ENCODE peak calls at places on chromosomes 7 and 10, in ten cellular contexts. R is fibroblast of mammary gland, O is right lobe of liver, E is brain microvascular endothelial cell, F is body of pancreas, G is left ventricle myocardium inferior, N is heart left ventricle, W is AG04450, M is fibroblast of pulmonary artery, Z is astrocyte of the cerebellum. H is an unnamed sample.
A peak's percentile ranks its signal among the peaks of the same experiment; 100 is the strongest.

GRCh38 chr7:139108256-139109187 is 998 bp downstream of the ZC3HAV1 start:
- DNase-seq in O (peak; percentile 67), W (no peak), R (peak; percentile 10), Z (no peak), N (peak; percentile 36), E (peak; percentile 25), G (peak; percentile 27), F (peak; percentile 34), M (peak; percentile 17), H (peak; percentile 30)

GRCh38 chr7:145633513-145633912 is 483.1 kb upstream of the CNTNAP2 start:
- DNase-seq in Z (no peak), N (no peak), F (no peak), E (no peak), G (no peak), M (no peak), O (no peak), W (no peak), R (no peak), H (no peak)

GRCh38 chr7:79287976-79288375 is 165.5 kb downstream of the MAGI2 start:
- DNase-seq in G (no peak), R (peak; percentile 61), N (no peak), F (no peak), Z (no peak), O (no peak), E (no peak), M (no peak), W (no peak), H (peak; percentile 59)

GRCh38 chr10:76036410-76036940 is 605.1 kb downstream of the LRMDA start:
- DNase-seq in O (peak; percentile 74), F (peak; percentile 82), E (peak; percentile 54), W (peak; percentile 32), G (peak; percentile 75), Z (peak; percentile 62), R (peak; percentile 70), N (peak; percentile 74), M (peak; percentile 76), H (peak; percentile 81)

GRCh38 chr10:130227883-130228282 is 91.7 kb downstream of the GLRX3 start:
- DNase-seq in O (no peak), G (no peak), R (no peak), M (no peak), W (no peak), F (no peak), Z (no peak), E (no peak), N (no peak), H (no peak)

GRCh38 chr7:29371472-29371871 is 176.9 kb downstream of the CHN2 start:
- DNase-seq in W (no peak), O (no peak), Z (no peak), R (no peak), F (no peak), M (no peak), E (no peak), N (no peak), G (no peak), H (no peak)

GRCh38 chr7:148701414-148701813 is 2.7 kb downstream of the CUL1 start:
- DNase-seq in F (no peak), Z (no peak), E (no peak), G (no peak), M (peak; percentile 43), W (no peak), R (peak; percentile 55), O (no peak), N (no peak), H (peak; percentile 34)

GRCh38 chr7:25032774-25033743 is 53.1 kb upstream of the OSBPL3 start:
- DNase-seq in G (no peak), F (no peak), M (no peak), W (no peak), O (no peak), N (no peak), Z (no peak), R (no peak), E (no peak), H (peak; percentile 31)

GRCh38 chr10:8396675-8397074 is 342.2 kb downstream of the GATA3 start:
- DNase-seq in R (no peak), W (no peak), O (no peak), Z (no peak), F (no peak), M (peak; percentile 53), G (no peak), E (no peak), N (no peak), H (peak; percentile 79)

GRCh38 chr10:68826764-68827591 is at the start of gene STOX1:
- DNase-seq in E (peak; percentile 13), W (no peak), N (peak; percentile 32), F (peak; percentile 57), O (peak; percentile 58), R (peak; percentile 39), M (peak; percentile 53), Z (peak; percentile 4), G (peak; percentile 47), H (peak; percentile 27)

GRCh38 chr10:63464402-63465292 is 1.1 kb downstream of the JMJD1C start:
- DNase-seq in Z (no peak), F (no peak), W (no peak), G (no peak), O (peak; percentile 76), M (peak; percentile 44), R (peak; percentile 23), E (peak; percentile 11), N (no peak), H (peak; percentile 41)

GRCh38 chr7:37028909-37029440 is 304.7 kb upstream of the AOAH start:
- DNase-seq in R (no peak), N (no peak), F (no peak), W (no peak), M (no peak), O (no peak), G (no peak), Z (no peak), E (no peak), H (no peak)

GRCh38 chr7:17680943-17681351 is 259.3 kb downstream of the SNX13 start:
- DNase-seq in E (no peak), M (peak; percentile 75), F (no peak), Z (no peak), R (peak; percentile 70), G (no peak), O (no peak), N (no peak), W (no peak), H (peak; percentile 80)

GRCh38 chr10:1047937-1048336 is 982 bp downstream of the IDI1 start:
- DNase-seq in W (no peak), G (no peak), Z (no peak), M (no peak), F (no peak), N (no peak), O (no peak), E (no peak), R (no peak), H (no peak)

GRCh38 chr7:7639847-7640220 is 718 bp upstream of the UMAD1 start:
- DNase-seq in M (peak; percentile 27), E (peak; percentile 3), Z (no peak), G (no peak), W (no peak), F (no peak), N (no peak), O (no peak), R (peak; percentile 34), H (peak; percentile 37)

GRCh38 chr7:5557920-5558401 is 134.3 kb upstream of the TNRC18 start:
- DNase-seq in W (no peak), Z (no peak), N (peak; percentile 87), G (peak; percentile 85), M (no peak), E (no peak), R (no peak), O (peak; percentile 80), F (peak; percentile 32), H (peak; percentile 59)

GRCh38 chr10:127012769-127013152 is 107.5 kb downstream of the DOCK1 start:
- DNase-seq in Z (no peak), G (peak; percentile 80), M (no peak), N (peak; percentile 89), W (no peak), O (peak; percentile 83), R (peak; percentile 7), E (no peak), F (peak; percentile 93), H (no peak)

GRCh38 chr10:13173619-13174018 is 12.3 kb downstream of the MCM10 start:
- DNase-seq in E (no peak), O (no peak), G (no peak), N (no peak), R (no peak), M (no peak), W (no peak), F (no peak), Z (no peak), H (no peak)

GRCh38 chr7:19982841-19983835 is 209.7 kb upstream of the TMEM196 start:
- DNase-seq in N (no peak), R (peak; percentile 79), F (no peak), G (no peak), W (peak; percentile 48), O (no peak), M (peak; percentile 77), Z (peak; percentile 83), E (peak; percentile 87), H (peak; percentile 93)
- TF ChIP-seq CTCF in N (peak; percentile 26), R (peak; percentile 54), F (peak; percentile 13), G (peak; percentile 27), W (peak; percentile 63), O (no peak), M (peak; percentile 43), Z (peak; percentile 59), E (peak; percentile 67), H (peak; percentile 53)

GRCh38 chr7:101747058-101747617 is 70.3 kb upstream of the CUX1 start:
- DNase-seq in G (no peak), O (no peak), Z (no peak), M (no peak), E (no peak), W (no peak), F (no peak), N (no peak), R (no peak), H (no peak)
- H3K4me3 ChIP-seq in G (no peak overlapping the region), O (no peak overlapping the region), Z (no peak overlapping the region), M (no peak overlapping the region), E (no peak overlapping the region), W (no peak overlapping the region), F (no peak overlapping the region), N (no peak overlapping the region), R (no peak overlapping the region), H (no peak overlapping the region)

DNA sequence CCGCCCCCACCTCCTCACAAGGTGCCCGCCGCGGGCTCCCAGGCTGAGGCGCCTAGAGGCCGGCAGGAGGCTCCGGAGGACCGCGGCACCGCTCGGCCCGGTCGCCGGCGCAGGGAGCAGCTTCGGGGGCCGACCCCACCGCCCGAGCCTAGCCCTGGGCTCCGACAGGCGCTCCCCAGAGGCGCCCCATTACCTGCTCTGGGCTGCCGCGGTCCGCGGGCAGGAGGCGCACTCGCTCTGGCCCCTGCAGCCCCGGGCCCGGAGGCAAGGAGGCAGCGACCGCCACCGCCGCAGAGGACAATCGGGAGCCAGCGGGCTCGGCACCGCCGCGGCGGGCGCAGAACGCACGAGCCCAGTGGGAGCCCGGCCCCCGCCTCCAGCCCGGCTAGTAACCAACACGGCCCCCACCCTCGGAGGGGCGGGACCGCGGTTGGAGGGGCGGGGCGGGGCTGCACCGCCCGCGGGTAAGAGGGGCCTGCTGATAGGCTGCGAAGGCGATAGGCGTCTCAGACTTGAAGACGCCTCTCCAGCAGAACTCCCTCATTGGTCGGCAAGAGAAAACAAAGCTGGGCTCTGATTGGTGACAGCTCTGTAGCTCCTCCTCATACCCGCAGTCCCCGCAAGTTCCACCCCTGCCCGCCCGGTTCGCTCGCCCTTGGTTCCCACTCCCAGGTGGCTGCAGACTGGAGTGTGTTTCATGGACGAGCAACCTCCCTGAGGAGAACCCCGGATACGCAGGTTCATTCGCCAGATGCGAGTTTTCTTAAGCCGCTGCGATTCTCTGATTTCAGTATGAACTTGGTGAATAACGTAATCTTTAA is at the start of gene MPP7:
- DNase-seq in M (peak; percentile 98), Z (peak; percentile 95), F (peak; percentile 96), W (peak; percentile 96), R (peak; percentile 96), E (peak; percentile 98), N (peak; percentile 97), G (peak; percentile 95), O (peak; percentile 96), H (peak; percentile 97)
- TF ChIP-seq CTCF in M (no peak), Z (peak; percentile 29), F (peak; percentile 61), W (peak; percentile 19), R (no peak), E (peak; percentile 34), N (peak; percentile 28), G (peak; percentile 48), O (peak; percentile 31), H (peak; percentile 25)

GRCh38 chr10:102230861-102231356 is 4.8 kb downstream of the ELOVL3 start:
- DNase-seq in W (no peak), N (peak; percentile 37), Z (no peak), M (peak; percentile 17), O (peak; percentile 59), F (peak; percentile 35), R (no peak), G (peak; percentile 22), E (no peak), H (no peak)
- H3K4me3 ChIP-seq in W (peak overlapping the region; percentile 49), N (peak overlapping the region; percentile 44), Z (peak overlapping the region; percentile 35), M (peak overlapping the region; percentile 44), O (peak overlapping the region; percentile 31), F (peak overlapping the region; percentile 0), R (peak overlapping the region; percentile 41), G (peak overlapping the region; percentile 66), E (peak overlapping the region; percentile 47), H (peak overlapping the region; percentile 42)